ENCODE peak calls at places on chromosome 3, in four cellular contexts. One of them, this sample, is unnamed.

GRCh38 chr3:81339040-81339845 is 422.2 kb downstream of the GBE1 start:
- DNase-seq in adrenal gland: no peak
- DNase-seq in M059J: peak
- DNase-seq in mesenchymal stem cell: no peak
- DNase-seq in this sample: no peak

GRCh38 chr3:31135546-31135945 is 241.1 kb upstream of the GADL1 start:
- DNase-seq in mesenchymal stem cell: no peak
- DNase-seq in M059J: no peak
- DNase-seq in adrenal gland: no peak
- DNase-seq in this sample: no peak

GRCh38 chr3:126415661-126416591 is 21.2 kb downstream of the CFAP100 start:
- DNase-seq in mesenchymal stem cell: no peak
- DNase-seq in adrenal gland: no peak
- DNase-seq in M059J: no peak
- DNase-seq in this sample: no peak

GRCh38 chr3:143433787-143434378 is 314.3 kb downstream of the CHST2 start:
- DNase-seq in adrenal gland: no peak
- DNase-seq in M059J: no peak
- DNase-seq in mesenchymal stem cell: no peak
- DNase-seq in this sample: no peak

GRCh38 chr3:37945407-37945802 is 45.2 kb upstream of the VILL start:
- DNase-seq in M059J: peak
- DNase-seq in mesenchymal stem cell: no peak
- DNase-seq in adrenal gland: no peak
- DNase-seq in this sample: no peak

GRCh38 chr3:165466856-165467255 is 270.7 kb upstream of the SLITRK3 start:
- DNase-seq in adrenal gland: no peak
- DNase-seq in M059J: no peak
- DNase-seq in mesenchymal stem cell: peak
- DNase-seq in this sample: no peak

GRCh38 chr3:155664922-155665695 is 79.8 kb downstream of the PLCH1 start:
- DNase-seq in M059J: peak
- DNase-seq in mesenchymal stem cell: peak
- DNase-seq in adrenal gland: peak
- DNase-seq in this sample: peak

GRCh38 chr3:47916201-47916600 is 100.0 kb downstream of the MAP4 start:
- DNase-seq in adrenal gland: no peak
- DNase-seq in M059J: no peak
- DNase-seq in mesenchymal stem cell: no peak
- DNase-seq in this sample: no peak

GRCh38 chr3:151795276-151795675 is 18.6 kb upstream of the AADAC start:
- DNase-seq in M059J: peak
- DNase-seq in adrenal gland: no peak
- DNase-seq in mesenchymal stem cell: peak
- DNase-seq in this sample: no peak

GRCh38 chr3:10166213-10166604 is 1.5 kb downstream of the IRAK2 start:
- DNase-seq in adrenal gland: no peak
- DNase-seq in mesenchymal stem cell: no peak
- DNase-seq in M059J: no peak
- DNase-seq in this sample: no peak

GRCh38 chr3:115401891-115402501 is 221.3 kb upstream of the GAP43 start:
- DNase-seq in adrenal gland: no peak
- DNase-seq in M059J: peak
- DNase-seq in mesenchymal stem cell: peak
- DNase-seq in this sample: no peak

GRCh38 chr3:136899622-136900158 is 37.7 kb downstream of the NCK1 start:
- DNase-seq in mesenchymal stem cell: peak
- DNase-seq in adrenal gland: no peak
- DNase-seq in M059J: peak
- DNase-seq in this sample: no peak

GRCh38 chr3:51955175-51955892 is at the start of gene GPR62:
- DNase-seq in M059J: no peak
- DNase-seq in adrenal gland: no peak
- DNase-seq in mesenchymal stem cell: no peak
- DNase-seq in this sample: peak

GRCh38 chr3:69748503-69748902 is 9.2 kb downstream of the MITF start:
- DNase-seq in mesenchymal stem cell: peak
- DNase-seq in M059J: no peak
- DNase-seq in adrenal gland: no peak
- DNase-seq in this sample: no peak

GRCh38 chr3:136277115-136277514 is 27.0 kb downstream of the PCCB start:
- DNase-seq in mesenchymal stem cell: no peak
- DNase-seq in adrenal gland: no peak
- DNase-seq in M059J: no peak
- DNase-seq in this sample: no peak

GRCh38 chr3:59480486-59480995 is 430.7 kb upstream of the CFAP20DC start:
- DNase-seq in M059J: peak
- DNase-seq in mesenchymal stem cell: peak
- DNase-seq in adrenal gland: no peak
- DNase-seq in this sample: no peak

GRCh38 chr3:148379763-148380162 is 317.9 kb upstream of the AGTR1 start:
- DNase-seq in adrenal gland: no peak
- DNase-seq in mesenchymal stem cell: peak
- DNase-seq in M059J: peak
- DNase-seq in this sample: no peak

GRCh38 chr3:12901631-12902045 is 60.3 kb upstream of the RPL32 start:
- DNase-seq in M059J: no peak
- DNase-seq in mesenchymal stem cell: no peak
- DNase-seq in adrenal gland: no peak
- DNase-seq in this sample: no peak

GRCh38 chr3:188812198-188812597 is 359.6 kb upstream of the TPRG1 start:
- DNase-seq in adrenal gland: no peak
- DNase-seq in M059J: no peak
- DNase-seq in mesenchymal stem cell: no peak
- DNase-seq in this sample: no peak

GRCh38 chr3:153830552-153830951 is 290.6 kb upstream of the ARHGEF26 start:
- DNase-seq in M059J: no peak
- DNase-seq in mesenchymal stem cell: no peak
- DNase-seq in adrenal gland: no peak
- DNase-seq in this sample: no peak

GRCh38 chr3:113912551-113913246 is 35.1 kb upstream of the ZDHHC23 start:
- DNase-seq in adrenal gland: peak
- DNase-seq in mesenchymal stem cell: peak
- DNase-seq in M059J: peak
- DNase-seq in this sample: no peak

GRCh38 chr3:188008582-188009213 is 145.3 kb upstream of the LPP start:
- DNase-seq in adrenal gland: no peak
- DNase-seq in M059J: no peak
- DNase-seq in mesenchymal stem cell: no peak
- DNase-seq in this sample: no peak

GRCh38 chr3:126850370-126851085 is 132.4 kb upstream of the PLXNA1 start:
- DNase-seq in adrenal gland: no peak
- DNase-seq in mesenchymal stem cell: peak
- DNase-seq in M059J: peak
- DNase-seq in this sample: no peak

GRCh38 chr3:10370429-10370828 is 49.5 kb upstream of the SEC13 start:
- DNase-seq in adrenal gland: no peak
- DNase-seq in mesenchymal stem cell: peak
- DNase-seq in M059J: peak
- DNase-seq in this sample: no peak

GRCh38 chr3:170689218-170689874 is 103.5 kb upstream of the SLC7A14 start:
- DNase-seq in M059J: peak
- DNase-seq in mesenchymal stem cell: peak
- DNase-seq in adrenal gland: no peak
- DNase-seq in this sample: no peak

GRCh38 chr3:72458365-72458764 is 389.9 kb downstream of the SHQ1 start:
- DNase-seq in mesenchymal stem cell: no peak
- DNase-seq in M059J: no peak
- DNase-seq in adrenal gland: no peak
- DNase-seq in this sample: no peak

GRCh38 chr3:60294181-60294580 is 957.1 kb downstream of the FHIT start:
- DNase-seq in mesenchymal stem cell: peak
- DNase-seq in M059J: peak
- DNase-seq in adrenal gland: no peak
- DNase-seq in this sample: no peak

GRCh38 chr3:138468451-138468850 is 34.0 kb downstream of the ESYT3 start:
- DNase-seq in mesenchymal stem cell: no peak
- DNase-seq in M059J: no peak
- DNase-seq in adrenal gland: no peak
- DNase-seq in this sample: no peak

GRCh38 chr3:57911588-57911987 is 96.6 kb upstream of the FLNB start:
- DNase-seq in mesenchymal stem cell: peak
- DNase-seq in M059J: peak
- DNase-seq in adrenal gland: no peak
- DNase-seq in this sample: no peak

GRCh38 chr3:188133219-188133618 is 20.7 kb upstream of the LPP start:
- DNase-seq in adrenal gland: no peak
- DNase-seq in M059J: peak
- DNase-seq in mesenchymal stem cell: peak
- DNase-seq in this sample: no peak